ENCODE peak calls at places on chromosome 19, in four cellular contexts. Z, X, U and S are unnamed samples.

GRCh38 chr19:41853768-41854167 is 6.3 kb upstream of the RPS19 start:
- DNase-seq in Z (no peak), X (no peak), U (no peak), S (no peak)

GRCh38 chr19:49997709-49998108 is 27.5 kb downstream of the VRK3 start:
- DNase-seq in Z (no peak), X (no peak), U (no peak), S (peak)

GRCh38 chr19:3547301-3547731 is 8.3 kb downstream of the TEKTIP1 start:
- DNase-seq in Z (no peak), X (no peak), U (no peak), S (peak)

GRCh38 chr19:45115809-45116615 is 23.0 kb downstream of the PPP1R37 start:
- DNase-seq in Z (no peak), X (no peak), U (no peak), S (peak)

GRCh38 chr19:5424192-5424973 is 30.8 kb upstream of the ZNRF4 start:
- DNase-seq in Z (no peak), X (no peak), U (no peak), S (no peak)

GRCh38 chr19:15418112-15418587 is 638 bp downstream of the AKAP8L start:
- DNase-seq in Z (no peak), X (no peak), U (peak), S (no peak)

GRCh38 chr19:16258440-16258903 is 60.8 kb downstream of the AP1M1 start:
- DNase-seq in Z (no peak), X (no peak), U (peak), S (no peak)

GRCh38 chr19:43432866-43433673 is 18.4 kb downstream of the TEX101 start:
- DNase-seq in Z (no peak), X (peak), U (peak), S (peak)

GRCh38 chr19:1131718-1132552 is 28.1 kb downstream of the GPX4 start:
- DNase-seq in Z (peak), X (peak), U (peak), S (peak)

GRCh38 chr19:14536926-14537692 is 7.7 kb downstream of the TECR start:
- DNase-seq in Z (no peak), X (no peak), U (peak), S (peak)